ENCODE peak calls at places on chromosomes 1 and 21, in ten cellular contexts. V, E, T, X, B, O, I, L, H and Q are unnamed samples.

GRCh38 chr1:201758508-201759050 is 70.4 kb upstream of the IPO9 start:
- DNase-seq in V (no peak), E (no peak), T (no peak), X (no peak), B (no peak), O (no peak), I (no peak), L (no peak), H (no peak), Q (no peak)

GRCh38 chr1:225424562-225425210 is 3.2 kb downstream of the LBR start:
- DNase-seq in V (no peak), E (no peak), T (no peak), X (no peak), B (no peak), O (no peak), I (peak), L (no peak), H (no peak), Q (peak)

GRCh38 chr1:223556414-223557124 is 108.9 kb downstream of the CAPN8 start:
- DNase-seq in V (peak), E (peak), T (no peak), X (peak), B (peak), O (no peak), I (peak), L (peak), H (no peak), Q (no peak)

GRCh38 chr1:107936498-107937481 is 28.2 kb downstream of the VAV3 start:
- DNase-seq in V (peak), E (peak), T (peak), X (no peak), B (peak), O (no peak), I (peak), L (no peak), H (no peak), Q (peak)

GRCh38 chr1:77487631-77488030 is 194.8 kb downstream of the ZZZ3 start:
- DNase-seq in V (no peak), E (no peak), T (no peak), X (no peak), B (no peak), O (no peak), I (no peak), L (no peak), H (no peak), Q (no peak)

GRCh38 chr1:16073490-16074104 is at the start of gene FAM131C:
- DNase-seq in V (peak), E (no peak), T (no peak), X (no peak), B (peak), O (no peak), I (no peak), L (no peak), H (no peak), Q (no peak)

GRCh38 chr1:16922885-16923431 is 1.2 kb downstream of the CROCC start:
- DNase-seq in V (no peak), E (peak), T (no peak), X (no peak), B (no peak), O (no peak), I (no peak), L (peak), H (peak), Q (no peak)

GRCh38 chr1:93603581-93603980 is 78.1 kb downstream of the BCAR3 start:
- DNase-seq in V (no peak), E (no peak), T (no peak), X (no peak), B (no peak), O (no peak), I (no peak), L (no peak), H (no peak), Q (no peak)

GRCh38 chr1:77370588-77371306 is 88.9 kb downstream of the AK5 start:
- DNase-seq in V (no peak), E (no peak), T (peak), X (peak), B (no peak), O (no peak), I (peak), L (no peak), H (no peak), Q (peak)

GRCh38 chr1:7587726-7588456 is 183.2 kb upstream of the VAMP3 start:
- DNase-seq in V (no peak), E (no peak), T (no peak), X (no peak), B (no peak), O (no peak), I (no peak), L (no peak), H (peak), Q (no peak)

GRCh38 chr1:94055459-94056122 is 65.4 kb downstream of the ABCA4 start:
- DNase-seq in V (no peak), E (no peak), T (no peak), X (no peak), B (no peak), O (no peak), I (peak), L (no peak), H (no peak), Q (no peak)

GRCh38 chr1:15820478-15820877 is 13.0 kb upstream of the UQCRHL start:
- DNase-seq in V (no peak), E (no peak), T (no peak), X (no peak), B (no peak), O (peak), I (peak), L (no peak), H (no peak), Q (no peak)

GRCh38 chr1:219463629-219464028 is 149.3 kb downstream of the ZC3H11B start:
- DNase-seq in V (no peak), E (no peak), T (no peak), X (no peak), B (no peak), O (no peak), I (no peak), L (no peak), H (no peak), Q (no peak)

GRCh38 chr1:167126317-167126716 is 32.4 kb downstream of the STYXL2 start:
- DNase-seq in V (no peak), E (no peak), T (no peak), X (no peak), B (no peak), O (no peak), I (no peak), L (no peak), H (peak), Q (no peak)

GRCh38 chr1:85546748-85547147 is 33.8 kb upstream of the CCN1 start:
- DNase-seq in V (no peak), E (no peak), T (no peak), X (no peak), B (no peak), O (no peak), I (no peak), L (no peak), H (no peak), Q (no peak)

GRCh38 chr1:117815926-117816325 is 113.5 kb downstream of the GDAP2 start:
- DNase-seq in V (no peak), E (no peak), T (no peak), X (no peak), B (no peak), O (no peak), I (no peak), L (no peak), H (no peak), Q (no peak)
- TF ChIP-seq CTCF in V (peak), E (no peak), T (peak), X (peak), B (no peak), O (no peak), I (peak), L (no peak), H (no peak), Q (peak)

DNA sequence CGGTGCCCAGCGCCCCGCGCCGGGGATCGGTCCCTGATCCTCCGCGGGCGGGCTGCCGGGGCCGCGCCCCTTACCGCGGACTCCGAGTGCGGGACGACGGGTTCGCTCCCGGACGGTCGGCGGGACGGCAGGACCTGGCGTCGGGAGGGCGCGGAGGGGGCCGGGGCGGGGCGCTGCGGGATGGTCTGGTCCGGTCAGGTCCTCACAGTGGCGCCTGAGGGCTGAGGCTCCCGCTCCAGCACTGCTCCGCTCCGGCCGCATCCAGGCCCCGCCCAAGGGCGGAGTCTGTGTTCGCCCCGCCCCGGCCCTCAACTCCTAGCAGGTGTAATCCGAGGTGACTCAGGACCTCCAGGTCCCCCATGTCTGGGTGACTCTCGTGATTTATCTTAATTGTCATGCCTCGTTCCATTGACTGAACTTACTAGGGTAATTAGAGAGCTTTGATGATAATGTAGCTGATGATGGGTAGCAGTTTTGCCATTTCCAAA is at the start of gene RAB3B:
- DNase-seq in V (peak), E (peak), T (peak), X (no peak), B (peak), O (peak), I (peak), L (peak), H (peak), Q (no peak)
- H3K4me3 ChIP-seq in V (peak), E (peak), T (peak), X (peak), B (peak), O (no peak), I (peak), L (peak), H (peak), Q (peak)

GRCh38 chr21:34548782-34549376 is 36.9 kb upstream of the KCNE1 start:
- DNase-seq in V (no peak), E (no peak), T (no peak), X (no peak), B (no peak), O (no peak), I (peak), L (no peak), H (no peak), Q (no peak)

GRCh38 chr21:34546556-34546955 is 34.5 kb upstream of the KCNE1 start:
- DNase-seq in V (no peak), E (no peak), T (no peak), X (no peak), B (no peak), O (no peak), I (no peak), L (no peak), H (no peak), Q (no peak)

GRCh38 chr21:34543017-34543416 is 31.0 kb upstream of the KCNE1 start:
- DNase-seq in V (no peak), E (no peak), T (no peak), X (no peak), B (no peak), O (no peak), I (no peak), L (no peak), H (no peak), Q (no peak)

GRCh38 chr21:34544032-34544496 is 32.1 kb upstream of the KCNE1 start:
- DNase-seq in V (peak), E (peak), T (no peak), X (no peak), B (peak), O (peak), I (peak), L (peak), H (no peak), Q (peak)

GRCh38 chr21:34545079-34545884 is 33.3 kb upstream of the KCNE1 start:
- DNase-seq in V (peak), E (peak), T (no peak), X (no peak), B (no peak), O (no peak), I (peak), L (peak), H (no peak), Q (no peak)
- TF ChIP-seq CTCF in V (no peak), E (no peak), T (peak), X (no peak), B (no peak), O (no peak), I (no peak), L (no peak), H (no peak), Q (no peak)

GRCh38 chr1:151512326-151512725 is 1.1 kb downstream of the CGN start:
- DNase-seq in V (no peak), E (no peak), T (no peak), X (no peak), B (no peak), O (no peak), I (peak), L (no peak), H (no peak), Q (no peak)

GRCh38 chr1:151513626-151514101 is 2.5 kb downstream of the CGN start:
- DNase-seq in V (no peak), E (peak), T (no peak), X (no peak), B (peak), O (no peak), I (peak), L (peak), H (no peak), Q (no peak)

GRCh38 chr1:151511636-151512215 is 539 bp downstream of the CGN start:
- DNase-seq in V (peak), E (peak), T (no peak), X (no peak), B (peak), O (peak), I (peak), L (peak), H (no peak), Q (no peak)

GRCh38 chr1:151514366-151514765 is 3.2 kb downstream of the CGN start:
- DNase-seq in V (no peak), E (peak), T (no peak), X (no peak), B (no peak), O (no peak), I (no peak), L (no peak), H (no peak), Q (no peak)

GRCh38 chr1:151512801-151513625 is 1.8 kb downstream of the CGN start:
- DNase-seq in V (no peak), E (peak), T (no peak), X (no peak), B (peak), O (no peak), I (peak), L (peak), H (no peak), Q (no peak)
- H3K4me3 ChIP-seq in V (no peak), E (no peak), T (no peak), X (no peak), B (peak), O (no peak), I (no peak), L (peak), H (peak), Q (no peak)

GRCh38 chr21:46554431-46555224 is 50.3 kb downstream of the S100B start:
- DNase-seq in V (no peak), E (no peak), T (no peak), X (no peak), B (peak), O (no peak), I (no peak), L (no peak), H (no peak), Q (no peak)
- TF ChIP-seq CTCF in V (no peak), E (no peak), T (no peak), X (no peak), B (no peak), O (no peak), I (no peak), L (no peak), H (no peak), Q (no peak)

DNA sequence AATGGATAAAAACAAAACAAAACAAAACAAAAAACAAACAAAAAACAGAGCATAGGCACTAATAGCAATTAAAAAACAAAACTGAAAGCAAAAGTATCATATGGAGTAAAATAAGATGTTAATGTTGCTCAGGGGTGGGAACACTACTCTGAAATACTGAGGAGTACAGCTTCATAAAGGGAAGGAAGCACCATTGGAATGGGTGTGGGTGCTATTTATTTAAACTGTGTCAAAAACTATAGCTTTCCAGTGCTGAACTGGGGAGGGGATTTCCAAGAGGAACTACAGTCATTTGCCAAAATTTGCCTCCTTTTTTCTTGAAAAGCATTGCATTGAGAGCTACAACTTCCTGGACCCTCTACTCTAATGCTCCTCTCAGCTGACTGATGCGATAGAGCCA is 40.0 kb downstream of the SPTA1 start:
- DNase-seq in V (no peak), E (no peak), T (no peak), X (no peak), B (no peak), O (no peak), I (no peak), L (no peak), H (no peak), Q (no peak)
- H3K4me3 ChIP-seq in V (no peak), E (no peak), T (no peak), X (no peak), B (no peak), O (no peak), I (no peak), L (no peak), H (no peak), Q (no peak)